ENCODE peak calls at places on chromosomes 2 and 18, in five cellular contexts. G, D, J, K and E are unnamed samples.

GRCh38 chr2:8036366-8036765 is 645.5 kb upstream of the ID2 start:
- ATAC-seq in J (no peak), G (no peak), K (no peak), D (no peak), E (no peak)

GRCh38 chr2:227191367-227191766 is 26.9 kb downstream of the COL4A3 start:
- ATAC-seq in G (no peak), J (no peak), K (no peak), D (peak; percentile 63), E (no peak)

GRCh38 chr18:2589345-2590060 is 18.1 kb downstream of the NDC80 start:
- ATAC-seq in K (no peak), G (peak; percentile 75), D (no peak), J (no peak), E (no peak)

GRCh38 chr2:54148391-54148790 is 33.0 kb downstream of the ACYP2 start:
- ATAC-seq in K (no peak), G (no peak), D (no peak), J (no peak), E (no peak)

GRCh38 chr2:232487385-232488096 is at the start of gene ECEL1:
- ATAC-seq in J (peak; percentile 19), D (peak; percentile 7), K (no peak), G (no peak), E (no peak)

GRCh38 chr2:105951390-105951694 is 206.6 kb downstream of the NCK2 start:
- ATAC-seq in G (no peak), K (no peak), D (no peak), J (no peak), E (no peak)

GRCh38 chr2:111049792-111050640 is 70.7 kb upstream of the BCL2L11 start:
- ATAC-seq in G (no peak), D (no peak), J (no peak), K (no peak), E (no peak)

GRCh38 chr2:216557413-216557812 is 58.8 kb downstream of the RPL37A start:
- ATAC-seq in D (peak; percentile 41), K (no peak), J (no peak), G (no peak), E (no peak)

GRCh38 chr2:105827351-105828096 is 82.8 kb downstream of the NCK2 start:
- ATAC-seq in D (no peak), K (no peak), J (no peak), G (peak; percentile 34), E (no peak)

GRCh38 chr18:9067823-9068222 is 34.7 kb upstream of the NDUFV2 start:
- ATAC-seq in K (no peak), J (no peak), G (no peak), D (no peak), E (no peak)

GRCh38 chr2:36500072-36500471 is 97.9 kb downstream of the FEZ2 start:
- ATAC-seq in K (no peak), D (no peak), J (no peak), G (no peak), E (no peak)

GRCh38 chr2:191415101-191415500 is 169.9 kb downstream of the MYO1B start:
- ATAC-seq in D (no peak), K (no peak), J (no peak), G (no peak), E (no peak)

GRCh38 chr2:42741140-42741539 is 22.8 kb downstream of the OXER1 start:
- ATAC-seq in D (no peak), K (peak; percentile 94), J (no peak), G (no peak), E (no peak)

GRCh38 chr2:85777441-85777861 is 23.7 kb downstream of the ATOH8 start:
- ATAC-seq in D (no peak), J (no peak), K (no peak), G (no peak), E (peak; percentile 39)

GRCh38 chr18:58231930-58232329 is 187.9 kb downstream of the NEDD4L start:
- ATAC-seq in K (peak; percentile 80), G (no peak), J (no peak), D (peak; percentile 14), E (peak; percentile 55)

GRCh38 chr18:35071819-35072247 is 30.6 kb downstream of the MAPRE2 start:
- ATAC-seq in K (no peak), J (no peak), D (no peak), G (no peak), E (no peak)